ENCODE peak calls at places on chromosomes 1 and 21, in eight cellular contexts. S is effector memory CD4-positive, alpha-beta T cell; W is OCI-LY7; R is body of pancreas; O is right atrium auricular region; C is PC-3; G is uterus; I is naive thymus-derived CD4-positive, alpha-beta T cell. H is an unnamed sample.
A peak's percentile ranks its signal among the peaks of the same experiment; 100 is the strongest.

GRCh38 chr1:66395202-66396061 is 138.5 kb upstream of the SGIP1 start:
- DNase-seq in G (no peak), O (no peak), C (no peak), S (no peak), R (no peak), I (no peak), W (no peak), H (no peak)

GRCh38 chr1:3231826-3232225 is 162.8 kb downstream of the PRDM16 start:
- DNase-seq in R (no peak), W (no peak), I (no peak), C (no peak), G (no peak), S (no peak), O (no peak), H (no peak)

GRCh38 chr1:50704126-50704525 is 255.9 kb downstream of the FAF1 start:
- DNase-seq in R (no peak), C (peak; percentile 73), G (no peak), W (peak; percentile 48), O (no peak), I (peak; percentile 14), S (no peak), H (no peak)

GRCh38 chr1:64844175-64844574 is 99.3 kb downstream of the RAVER2 start:
- DNase-seq in G (no peak), W (no peak), S (no peak), C (no peak), I (no peak), R (no peak), O (no peak), H (no peak)

GRCh38 chr1:153466908-153467307 is 6.5 kb upstream of the S100A7 start:
- DNase-seq in W (no peak), R (no peak), I (no peak), O (no peak), C (no peak), G (no peak), S (no peak), H (no peak)

GRCh38 chr1:212814989-212815388 is 23.3 kb downstream of the TATDN3 start:
- DNase-seq in C (peak; percentile 26), S (no peak), G (no peak), R (no peak), I (no peak), W (peak; percentile 31), O (no peak), H (no peak)

GRCh38 chr1:6634278-6635052 is 9.8 kb downstream of the THAP3 start:
- DNase-seq in G (peak; percentile 40), C (peak; percentile 64), O (no peak), R (peak; percentile 77), W (peak; percentile 31), I (peak; percentile 38), S (no peak), H (peak; percentile 89)

GRCh38 chr1:102886638-102887037 is 221.7 kb downstream of the COL11A1 start:
- DNase-seq in O (no peak), S (no peak), W (no peak), R (no peak), I (no peak), C (no peak), G (no peak), H (no peak)

GRCh38 chr1:9251501-9251900 is 16.9 kb downstream of the H6PD start:
- DNase-seq in S (no peak), W (no peak), O (no peak), C (no peak), G (no peak), R (no peak), I (no peak), H (peak; percentile 89)

GRCh38 chr1:219385786-219386427 is 212.2 kb downstream of the LYPLAL1 start:
- DNase-seq in I (no peak), G (peak; percentile 21), C (peak; percentile 96), W (peak; percentile 39), S (no peak), O (no peak), R (peak; percentile 65), H (no peak)

GRCh38 chr21:16264314-16264713 is 534.5 kb downstream of the USP25 start:
- DNase-seq in R (no peak), I (no peak), O (no peak), C (no peak), S (no peak), G (no peak), W (no peak), H (no peak)

GRCh38 chr1:62508187-62508758 is 71.4 kb downstream of the USP1 start:
- DNase-seq in G (no peak), W (peak; percentile 42), R (no peak), C (peak; percentile 53), S (no peak), O (no peak), I (peak; percentile 20), H (no peak)

GRCh38 chr1:153805042-153805745 is 30.0 kb downstream of the SLC27A3 start:
- DNase-seq in O (peak; percentile 82), S (peak; percentile 59), G (no peak), R (peak; percentile 34), C (peak; percentile 91), W (peak; percentile 90), I (peak; percentile 37), H (peak; percentile 34)

GRCh38 chr1:160129046-160129445 is 13.5 kb downstream of the ATP1A2 start:
- DNase-seq in G (no peak), R (no peak), O (no peak), C (peak; percentile 19), S (no peak), I (no peak), W (no peak), H (peak; percentile 81)

GRCh38 chr1:24300971-24301370 is 18.2 kb upstream of the GRHL3 start:
- DNase-seq in W (no peak), C (no peak), R (no peak), S (no peak), I (no peak), O (no peak), G (no peak), H (no peak)

GRCh38 chr1:181803421-181803820 is 258.1 kb downstream of the ZNF648 start:
- DNase-seq in C (no peak), S (no peak), G (no peak), R (no peak), W (no peak), O (no peak), I (no peak), H (no peak)

GRCh38 chr1:17101261-17101660 is 18.0 kb downstream of the PADI2 start:
- DNase-seq in I (no peak), G (no peak), C (no peak), R (no peak), S (no peak), W (no peak), O (no peak), H (peak; percentile 75)

GRCh38 chr1:47931395-47931794 is 65.8 kb downstream of the TRABD2B start:
- DNase-seq in W (peak; percentile 17), O (no peak), C (peak; percentile 44), S (no peak), G (no peak), I (no peak), R (no peak), H (no peak)

GRCh38 chr1:156873659-156874058 is 13.0 kb downstream of the NTRK1 start:
- DNase-seq in W (no peak), I (no peak), C (no peak), R (no peak), G (no peak), S (no peak), O (no peak), H (peak; percentile 30)

GRCh38 chr1:62175568-62176179 is 19.0 kb upstream of the L1TD1 start:
- DNase-seq in I (peak; percentile 52), S (no peak), G (no peak), C (peak; percentile 77), W (peak; percentile 44), O (no peak), R (peak; percentile 52), H (no peak)

GRCh38 chr1:156368157-156368658 is 803 bp upstream of the RHBG start:
- DNase-seq in I (no peak), O (no peak), R (no peak), W (no peak), C (no peak), S (no peak), G (no peak), H (no peak)

GRCh38 chr1:88984553-88984945 is 7.9 kb downstream of the KYAT3 start:
- DNase-seq in C (no peak), O (no peak), W (no peak), S (no peak), R (no peak), G (no peak), I (no peak), H (no peak)
- H3K4me3 ChIP-seq in C (peak overlapping the region; percentile 25), O (no peak overlapping the region), W (no peak overlapping the region), S (no peak overlapping the region), R (no peak overlapping the region), G (no peak overlapping the region), I (no peak overlapping the region), H (peak overlapping the region; percentile 39)

DNA sequence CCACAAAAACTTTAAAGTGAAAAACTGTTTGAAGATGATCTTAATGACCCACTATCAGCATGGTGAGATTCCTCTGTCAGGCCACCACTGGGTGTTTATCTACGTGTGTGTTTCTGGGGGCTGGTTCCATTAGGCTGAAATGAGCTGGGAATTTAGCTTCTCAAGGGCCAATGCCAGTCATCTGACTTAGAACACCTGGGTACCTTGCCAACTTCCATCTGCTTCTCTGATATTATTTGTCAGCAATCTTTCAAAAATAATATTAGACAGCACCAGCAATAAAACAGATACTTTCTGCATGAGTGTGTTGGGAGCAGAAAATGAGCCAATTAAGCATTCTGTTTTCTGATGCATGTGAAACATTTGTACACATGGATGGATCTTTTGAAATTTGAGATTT is 124.0 kb downstream of the RYR2 start:
- DNase-seq in I (no peak), O (no peak), S (no peak), R (no peak), W (no peak), G (no peak), C (no peak), H (no peak)
- H3K4me1 ChIP-seq in I (no peaks in the 10 kb centered on the region), O (no peaks in the 10 kb centered on the region), S (no peaks in the 10 kb centered on the region), R (no peaks in the 10 kb centered on the region), W (no peaks in the 10 kb centered on the region), G (peaks cover 3% of the 10 kb centered on the region), C (no peaks in the 10 kb centered on the region), H (no peaks in the 10 kb centered on the region)

DNA sequence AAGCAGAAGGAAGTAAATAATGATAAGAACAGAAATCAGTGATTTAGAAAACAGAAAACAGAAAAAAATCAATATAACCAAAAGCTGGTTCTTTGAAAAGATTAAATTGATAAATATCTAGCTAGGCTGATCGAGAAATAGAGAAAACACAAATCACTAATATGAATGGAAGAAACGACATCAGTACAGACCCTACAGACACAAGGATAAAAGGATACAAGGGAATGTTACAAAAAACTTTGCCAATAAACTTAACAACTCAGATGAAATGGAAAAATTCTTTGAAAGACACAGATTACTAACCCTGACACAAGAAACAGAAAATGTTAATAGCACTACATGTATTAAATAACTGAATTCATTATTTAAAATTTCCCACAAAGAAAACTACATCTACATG is 6.3 kb upstream of the ARHGAP29 start:
- DNase-seq in C (no peak), O (no peak), W (no peak), I (no peak), R (no peak), G (no peak), S (no peak), H (no peak)
- H3K4me3 ChIP-seq in C (peak overlapping the region; percentile 96), O (no peak overlapping the region), W (no peak overlapping the region), I (no peak overlapping the region), R (no peak overlapping the region), G (no peak overlapping the region), S (no peak overlapping the region), H (no peak overlapping the region)

DNA sequence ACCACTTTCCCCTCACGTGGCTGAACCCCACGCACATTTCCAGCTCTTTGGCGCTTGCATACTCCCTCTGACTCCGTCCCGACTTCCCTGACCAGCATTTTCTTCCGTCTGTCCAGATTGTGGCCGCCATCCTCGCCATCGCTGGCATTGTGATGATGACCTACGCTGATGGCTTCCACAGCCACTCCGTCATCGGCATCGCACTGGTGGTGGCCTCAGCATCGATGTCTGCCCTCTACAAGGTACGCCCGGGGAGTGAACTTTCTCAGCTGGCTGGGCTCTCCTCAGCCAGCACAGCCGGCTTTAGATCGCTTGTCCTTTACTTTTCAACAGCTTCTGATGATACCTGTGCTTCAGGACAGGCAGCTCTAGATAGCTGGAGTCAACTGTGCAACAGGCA is 56.8 kb upstream of the COA6 start:
- DNase-seq in S (no peak), R (no peak), W (no peak), C (no peak), O (no peak), I (no peak), G (no peak), H (no peak)
- H3K4me1 ChIP-seq in S (peaks cover 6% of the 10 kb centered on the region), R (no peaks in the 10 kb centered on the region), W (peaks cover 7% of the 10 kb centered on the region), C (peaks cover 18% of the 10 kb centered on the region), O (no peaks in the 10 kb centered on the region), I (peaks cover 25% of the 10 kb centered on the region), G (no peaks in the 10 kb centered on the region), H (no peaks in the 10 kb centered on the region)

H was measured in psoas muscle.